ENCODE peak calls at places on chromosomes 7 and 10, in seven cellular contexts. One of them, this sample, is unnamed.

GRCh38 chr7:76310102-76310957 is 7.9 kb downstream of the HSPB1 start:
- DNase-seq in GM12878: no peak
- DNase-seq in H1: no peak
- DNase-seq in GM12892: no peak
- DNase-seq in K562: peak
- DNase-seq in SK-N-SH: peak
- DNase-seq in HepG2: no peak
- DNase-seq in this sample: no peak

GRCh38 chr10:69679736-69680135 is 49.7 kb downstream of the FAM241B start:
- DNase-seq in GM12878: no peak
- DNase-seq in H1: no peak
- DNase-seq in GM12892: no peak
- DNase-seq in K562: no peak
- DNase-seq in SK-N-SH: no peak
- DNase-seq in HepG2: no peak
- DNase-seq in this sample: no peak

GRCh38 chr7:106367018-106367420 is 82.2 kb upstream of the NAMPT start:
- DNase-seq in GM12878: no peak
- DNase-seq in H1: no peak
- DNase-seq in GM12892: no peak
- DNase-seq in K562: no peak
- DNase-seq in SK-N-SH: no peak
- DNase-seq in HepG2: peak
- DNase-seq in this sample: no peak

GRCh38 chr7:117949232-117949631 is 76.0 kb upstream of the CTTNBP2 start:
- DNase-seq in GM12878: no peak
- DNase-seq in H1: no peak
- DNase-seq in GM12892: no peak
- DNase-seq in K562: no peak
- DNase-seq in SK-N-SH: no peak
- DNase-seq in HepG2: no peak
- DNase-seq in this sample: no peak

GRCh38 chr7:19958309-19958896 is 185.0 kb upstream of the TMEM196 start:
- DNase-seq in GM12878: no peak
- DNase-seq in H1: no peak
- DNase-seq in GM12892: no peak
- DNase-seq in K562: no peak
- DNase-seq in SK-N-SH: no peak
- DNase-seq in HepG2: peak
- DNase-seq in this sample: no peak

GRCh38 chr10:34078798-34079470 is 736.2 kb downstream of the PARD3 start:
- DNase-seq in GM12878: no peak
- DNase-seq in H1: no peak
- DNase-seq in GM12892: no peak
- DNase-seq in K562: no peak
- DNase-seq in SK-N-SH: no peak
- DNase-seq in HepG2: no peak
- DNase-seq in this sample: no peak

GRCh38 chr10:25209618-25210017 is 34.8 kb downstream of the GPR158 start:
- DNase-seq in GM12878: no peak
- DNase-seq in H1: no peak
- DNase-seq in GM12892: no peak
- DNase-seq in K562: no peak
- DNase-seq in SK-N-SH: no peak
- DNase-seq in HepG2: no peak
- DNase-seq in this sample: no peak

GRCh38 chr7:127889677-127890076 is 141.6 kb downstream of the LRRC4 start:
- DNase-seq in GM12878: no peak
- DNase-seq in H1: no peak
- DNase-seq in GM12892: no peak
- DNase-seq in K562: no peak
- DNase-seq in SK-N-SH: no peak
- DNase-seq in HepG2: no peak
- DNase-seq in this sample: no peak

GRCh38 chr7:27314111-27314510 is 71.5 kb downstream of the EVX1 start:
- DNase-seq in GM12878: no peak
- DNase-seq in H1: no peak
- DNase-seq in GM12892: no peak
- DNase-seq in K562: no peak
- DNase-seq in SK-N-SH: no peak
- DNase-seq in HepG2: no peak
- DNase-seq in this sample: no peak

GRCh38 chr10:17024461-17024860 is 105.2 kb downstream of the CUBN start:
- DNase-seq in GM12878: no peak
- DNase-seq in H1: no peak
- DNase-seq in GM12892: no peak
- DNase-seq in K562: no peak
- DNase-seq in SK-N-SH: no peak
- DNase-seq in HepG2: no peak
- DNase-seq in this sample: no peak

GRCh38 chr10:55274367-55274766 is 473.3 kb upstream of the PCDH15 start:
- DNase-seq in GM12878: no peak
- DNase-seq in H1: no peak
- DNase-seq in GM12892: no peak
- DNase-seq in K562: no peak
- DNase-seq in SK-N-SH: no peak
- DNase-seq in HepG2: no peak
- DNase-seq in this sample: no peak

GRCh38 chr7:20798694-20799121 is 12.0 kb upstream of the SP8 start:
- DNase-seq in GM12878: no peak
- DNase-seq in H1: peak
- DNase-seq in GM12892: no peak
- DNase-seq in K562: no peak
- DNase-seq in SK-N-SH: no peak
- DNase-seq in HepG2: no peak
- DNase-seq in this sample: no peak

GRCh38 chr7:20651960-20652544 is 36.6 kb downstream of the ABCB5 start:
- DNase-seq in GM12878: no peak
- DNase-seq in H1: no peak
- DNase-seq in GM12892: no peak
- DNase-seq in K562: peak
- DNase-seq in SK-N-SH: peak
- DNase-seq in HepG2: no peak
- DNase-seq in this sample: no peak

GRCh38 chr7:107248551-107249316 is 79.9 kb downstream of the HBP1 start:
- DNase-seq in GM12878: no peak
- DNase-seq in H1: no peak
- DNase-seq in GM12892: no peak
- DNase-seq in K562: no peak
- DNase-seq in SK-N-SH: no peak
- DNase-seq in HepG2: no peak
- DNase-seq in this sample: no peak

GRCh38 chr7:115009139-115009538 is 87.2 kb downstream of the MDFIC start:
- DNase-seq in GM12878: no peak
- DNase-seq in H1: no peak
- DNase-seq in GM12892: no peak
- DNase-seq in K562: no peak
- DNase-seq in SK-N-SH: no peak
- DNase-seq in HepG2: no peak
- DNase-seq in this sample: no peak

GRCh38 chr7:41476117-41476803 is 226.6 kb downstream of the INHBA start:
- DNase-seq in GM12878: peak
- DNase-seq in H1: no peak
- DNase-seq in GM12892: no peak
- DNase-seq in K562: no peak
- DNase-seq in SK-N-SH: no peak
- DNase-seq in HepG2: no peak
- DNase-seq in this sample: no peak

GRCh38 chr10:32795598-32796183 is 162.3 kb downstream of the ITGB1 start:
- DNase-seq in GM12878: peak
- DNase-seq in H1: no peak
- DNase-seq in GM12892: no peak
- DNase-seq in K562: peak
- DNase-seq in SK-N-SH: peak
- DNase-seq in HepG2: peak
- DNase-seq in this sample: peak

GRCh38 chr10:89076120-89076519 is 85.5 kb downstream of the FAS start:
- DNase-seq in GM12878: no peak
- DNase-seq in H1: no peak
- DNase-seq in GM12892: no peak
- DNase-seq in K562: no peak
- DNase-seq in SK-N-SH: no peak
- DNase-seq in HepG2: no peak
- DNase-seq in this sample: no peak

GRCh38 chr7:92680458-92680857 is 90.3 kb upstream of the FAM133B start:
- DNase-seq in GM12878: no peak
- DNase-seq in H1: no peak
- DNase-seq in GM12892: no peak
- DNase-seq in K562: no peak
- DNase-seq in SK-N-SH: no peak
- DNase-seq in HepG2: peak
- DNase-seq in this sample: no peak
- TF ChIP-seq TAF1 in GM12878: no peak
- TF ChIP-seq TAF1 in H1: no peak
- TF ChIP-seq TAF1 in GM12892: no peak
- TF ChIP-seq TAF1 in K562: no peak
- TF ChIP-seq TAF1 in SK-N-SH: no peak
- TF ChIP-seq TAF1 in HepG2: no peak
- TF ChIP-seq TAF1 in this sample: no peak

DNA sequence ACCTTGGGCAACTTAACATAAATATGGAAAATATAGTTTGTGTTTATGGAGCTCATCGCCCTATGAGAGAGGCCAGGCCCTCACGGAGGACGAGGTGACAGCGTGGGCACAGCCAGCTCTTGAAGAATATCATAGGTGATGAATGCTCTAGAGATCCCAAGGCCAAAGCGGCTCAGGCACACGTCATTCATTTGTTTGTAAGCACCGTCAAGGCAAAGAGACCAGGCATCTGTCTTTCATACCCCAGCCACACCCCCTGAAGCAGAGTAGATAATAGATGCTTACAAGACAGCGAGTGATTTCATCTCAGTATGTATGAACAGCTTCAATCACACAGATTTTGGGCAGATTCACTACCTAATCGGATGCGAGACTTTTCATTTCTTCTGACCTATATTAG is 242.1 kb upstream of the C7orf33 start:
- DNase-seq in GM12878: no peak
- DNase-seq in H1: no peak
- DNase-seq in GM12892: no peak
- DNase-seq in K562: no peak
- DNase-seq in SK-N-SH: no peak
- DNase-seq in HepG2: no peak
- DNase-seq in this sample: no peak
- TF ChIP-seq TAF1 in GM12878: no peak
- TF ChIP-seq TAF1 in H1: no peak
- TF ChIP-seq TAF1 in GM12892: no peak
- TF ChIP-seq TAF1 in K562: no peak
- TF ChIP-seq TAF1 in SK-N-SH: no peak
- TF ChIP-seq TAF1 in HepG2: no peak
- TF ChIP-seq TAF1 in this sample: no peak

GRCh38 chr10:124535731-124536495 is 74.3 kb downstream of the LHPP start:
- DNase-seq in GM12878: no peak
- DNase-seq in H1: no peak
- DNase-seq in GM12892: no peak
- DNase-seq in K562: no peak
- DNase-seq in SK-N-SH: peak
- DNase-seq in HepG2: no peak
- DNase-seq in this sample: peak
- TF ChIP-seq TAF1 in GM12878: no peak
- TF ChIP-seq TAF1 in H1: no peak
- TF ChIP-seq TAF1 in GM12892: no peak
- TF ChIP-seq TAF1 in K562: no peak
- TF ChIP-seq TAF1 in SK-N-SH: no peak
- TF ChIP-seq TAF1 in HepG2: no peak
- TF ChIP-seq TAF1 in this sample: no peak

DNA sequence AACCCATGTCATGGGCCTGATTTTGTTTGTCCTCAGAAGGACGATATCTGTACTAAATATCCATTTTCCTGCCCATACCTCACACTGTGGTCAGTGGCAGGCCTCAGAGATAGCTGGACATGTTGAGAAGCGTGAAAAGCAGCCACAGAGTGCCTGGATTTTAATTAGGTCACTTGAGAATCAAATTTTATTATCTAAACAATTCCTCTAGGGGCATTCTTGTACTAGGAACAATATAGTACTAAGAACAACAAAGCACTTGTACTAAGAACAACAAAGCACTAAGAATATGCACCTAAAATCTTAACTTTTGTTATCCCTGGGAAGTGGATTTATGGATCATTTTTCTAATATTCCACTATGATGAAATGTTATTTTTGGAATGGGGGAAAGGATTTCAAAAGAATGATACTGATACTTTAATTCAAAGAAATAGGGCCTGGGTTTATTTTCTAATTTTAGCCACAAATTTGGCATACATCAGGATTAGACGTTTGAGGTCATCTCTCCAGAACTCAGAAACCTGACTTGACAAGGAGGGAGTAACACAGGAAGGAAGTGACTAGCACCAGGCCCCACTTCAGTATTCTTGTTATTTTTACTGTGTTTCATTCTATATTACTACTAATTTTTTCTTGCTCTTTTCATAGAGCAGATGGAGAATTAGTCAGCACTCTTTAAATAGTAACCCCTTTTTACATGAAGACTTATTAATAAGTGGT is 112.2 kb downstream of the EXOC4 start:
- DNase-seq in GM12878: no peak
- DNase-seq in H1: no peak
- DNase-seq in GM12892: no peak
- DNase-seq in K562: no peak
- DNase-seq in SK-N-SH: no peak
- DNase-seq in HepG2: no peak
- DNase-seq in this sample: no peak
- TF ChIP-seq TAF1 in GM12878: no peak
- TF ChIP-seq TAF1 in H1: no peak
- TF ChIP-seq TAF1 in GM12892: no peak
- TF ChIP-seq TAF1 in K562: no peak
- TF ChIP-seq TAF1 in SK-N-SH: no peak
- TF ChIP-seq TAF1 in HepG2: no peak
- TF ChIP-seq TAF1 in this sample: no peak

GRCh38 chr10:105594301-105594700 is 953.2 kb downstream of the SORCS3 start:
- DNase-seq in GM12878: no peak
- DNase-seq in H1: no peak
- DNase-seq in GM12892: no peak
- DNase-seq in K562: no peak
- DNase-seq in SK-N-SH: no peak
- DNase-seq in HepG2: no peak
- DNase-seq in this sample: no peak

GRCh38 chr10:105586451-105587098 is 945.5 kb downstream of the SORCS3 start:
- DNase-seq in GM12878: no peak
- DNase-seq in H1: no peak
- DNase-seq in GM12892: no peak
- DNase-seq in K562: no peak
- DNase-seq in SK-N-SH: no peak
- DNase-seq in HepG2: no peak
- DNase-seq in this sample: no peak

GRCh38 chr10:105597297-105597696 is 956.2 kb downstream of the SORCS3 start:
- DNase-seq in GM12878: no peak
- DNase-seq in H1: no peak
- DNase-seq in GM12892: no peak
- DNase-seq in K562: no peak
- DNase-seq in SK-N-SH: no peak
- DNase-seq in HepG2: no peak
- DNase-seq in this sample: no peak

GRCh38 chr10:105592468-105592867 is 951.4 kb downstream of the SORCS3 start:
- DNase-seq in GM12878: no peak
- DNase-seq in H1: no peak
- DNase-seq in GM12892: no peak
- DNase-seq in K562: no peak
- DNase-seq in SK-N-SH: no peak
- DNase-seq in HepG2: no peak
- DNase-seq in this sample: no peak
- TF ChIP-seq TAF1 in GM12878: no peak
- TF ChIP-seq TAF1 in H1: no peak
- TF ChIP-seq TAF1 in GM12892: no peak
- TF ChIP-seq TAF1 in K562: no peak
- TF ChIP-seq TAF1 in SK-N-SH: no peak
- TF ChIP-seq TAF1 in HepG2: no peak
- TF ChIP-seq TAF1 in this sample: no peak